ENCODE peak calls at places on chromosomes 11 and 22, in ten cellular contexts. G is A549; L is nephron progenitor cell; H is uterus; R is activated B cell treated with CpG ODN at 0.5 μM for 24 hours; I is heart right ventricle; Y is Peyer's patch; E is cardiac muscle cell; W is brain microvascular endothelial cell; D is CD8-positive, alpha-beta T cell. N is an unnamed sample.
A peak's percentile ranks its signal among the peaks of the same experiment; 100 is the strongest.

GRCh38 chr11:23897453-23898289 is 599.2 kb upstream of the LUZP2 start:
- DNase-seq in R (no peak), G (peak; percentile 1), I (no peak), L (no peak), Y (no peak), D (no peak), H (no peak), E (no peak), W (peak; percentile 86), N (no peak)

GRCh38 chr22:27748355-27749168 is 53.0 kb downstream of the MN1 start:
- DNase-seq in E (no peak), G (no peak), I (no peak), Y (no peak), L (no peak), W (peak; percentile 14), D (no peak), H (peak; percentile 49), R (no peak), N (no peak)

GRCh38 chr11:65352783-65353182 is 1.8 kb upstream of the TIGD3 start:
- DNase-seq in Y (no peak), R (no peak), I (no peak), H (no peak), D (no peak), W (no peak), L (no peak), E (no peak), G (no peak), N (no peak)

GRCh38 chr11:112524808-112525207 is 264.1 kb upstream of the PLET1 start:
- DNase-seq in H (no peak), I (peak; percentile 27), G (no peak), R (no peak), W (no peak), D (no peak), E (no peak), Y (no peak), L (no peak), N (no peak)

GRCh38 chr11:34274712-34275398 is 83.0 kb downstream of the ABTB2 start:
- DNase-seq in H (peak; percentile 97), Y (peak; percentile 30), W (peak; percentile 85), L (no peak), E (no peak), I (peak; percentile 74), R (no peak), G (peak; percentile 94), D (no peak), N (no peak)

GRCh38 chr11:132858203-132858602 is 674.1 kb downstream of the OPCML start:
- DNase-seq in L (peak; percentile 43), I (no peak), H (no peak), R (no peak), G (peak; percentile 18), Y (no peak), E (peak; percentile 49), W (peak; percentile 61), D (no peak), N (no peak)

GRCh38 chr11:119081682-119082081 is 3.0 kb upstream of the HMBS start:
- DNase-seq in D (no peak), W (no peak), E (no peak), G (no peak), H (no peak), L (no peak), R (no peak), I (no peak), Y (no peak), N (no peak)

GRCh38 chr11:32098142-32098903 is 7.4 kb downstream of the RCN1 start:
- DNase-seq in D (no peak), I (no peak), G (no peak), E (no peak), H (no peak), L (no peak), R (no peak), W (no peak), Y (no peak), N (no peak)

GRCh38 chr11:57761301-57762234 is at the start of gene CTNND1:
- DNase-seq in R (no peak), H (peak; percentile 95), G (peak; percentile 98), I (peak; percentile 75), W (peak; percentile 96), D (no peak), Y (peak; percentile 48), E (peak; percentile 95), L (peak; percentile 66), N (peak; percentile 87)

GRCh38 chr11:57764527-57764926 is 2.9 kb downstream of the CTNND1 start:
- DNase-seq in W (no peak), E (no peak), I (no peak), G (no peak), L (no peak), H (no peak), D (no peak), Y (no peak), R (no peak), N (no peak)

GRCh38 chr11:57764972-57765371 is 3.4 kb downstream of the CTNND1 start:
- DNase-seq in E (no peak), D (no peak), R (no peak), G (no peak), W (no peak), Y (no peak), H (no peak), I (no peak), L (no peak), N (no peak)

GRCh38 chr11:57762235-57762866 is 749 bp downstream of the CTNND1 start:
- DNase-seq in L (no peak), I (no peak), R (no peak), W (no peak), Y (no peak), H (peak; percentile 24), E (no peak), G (no peak), D (no peak), N (no peak)

DNA sequence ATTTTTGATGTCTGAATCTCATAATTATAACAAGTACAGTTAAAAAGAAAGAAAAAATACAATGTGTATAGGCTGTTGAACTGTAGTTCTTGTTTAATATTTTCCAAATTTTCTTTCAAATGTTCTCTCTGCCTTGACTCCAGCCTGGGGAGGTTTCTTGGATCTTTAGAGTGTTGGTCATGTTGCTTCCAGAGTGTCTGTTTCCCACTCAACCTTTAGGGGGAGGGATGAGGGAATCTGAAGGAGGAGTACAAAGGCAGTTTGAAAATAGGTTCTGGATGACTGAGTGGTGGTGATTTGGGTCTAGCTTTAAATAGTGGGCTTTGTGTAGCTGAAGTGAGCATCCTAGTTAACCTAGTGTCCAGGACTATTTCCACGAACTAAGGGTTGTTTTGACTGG is 2.0 kb downstream of the CTNND1 start:
- DNase-seq in H (no peak), D (no peak), Y (no peak), L (no peak), E (peak; percentile 50), W (peak; percentile 45), G (no peak), R (no peak), I (no peak), N (no peak)
- TF ChIP-seq CTCF in H (peak; percentile 45), D (no peak), Y (no peak), L (no peak), E (peak; percentile 55), W (peak; percentile 60), G (peak; percentile 24), R (no peak), I (peak; percentile 50), N (no peak)

GRCh38 chr11:15629690-15630321 is 515.1 kb downstream of the INSC start:
- DNase-seq in W (peak; percentile 42), I (no peak), R (no peak), G (peak; percentile 33), L (peak; percentile 53), Y (no peak), H (no peak), E (peak; percentile 47), D (no peak), N (no peak)
- TF ChIP-seq CTCF in W (peak; percentile 36), I (peak; percentile 20), R (no peak), G (no peak), L (peak; percentile 37), Y (peak; percentile 10), H (no peak), E (peak; percentile 44), D (no peak), N (peak; percentile 21)

GRCh38 chr11:122100222-122101080 is 15.6 kb downstream of the BLID start:
- DNase-seq in E (peak; percentile 77), L (peak; percentile 50), R (no peak), I (peak; percentile 50), Y (no peak), H (peak; percentile 84), W (no peak), D (no peak), G (no peak), N (no peak)

GRCh38 chr11:122103366-122103765 is 12.6 kb downstream of the BLID start:
- DNase-seq in D (no peak), E (no peak), Y (no peak), W (no peak), L (no peak), R (no peak), H (no peak), G (no peak), I (no peak), N (no peak)

GRCh38 chr11:122099345-122100045 is 16.5 kb downstream of the BLID start:
- DNase-seq in L (no peak), G (no peak), I (no peak), R (no peak), Y (no peak), H (peak; percentile 31), D (no peak), E (no peak), W (no peak), N (no peak)

GRCh38 chr11:122102426-122102825 is 13.6 kb downstream of the BLID start:
- DNase-seq in R (no peak), H (no peak), Y (no peak), W (no peak), L (no peak), E (no peak), D (no peak), G (no peak), I (no peak), N (no peak)

GRCh38 chr11:122101625-122102291 is 14.3 kb downstream of the BLID start:
- DNase-seq in L (peak; percentile 55), H (peak; percentile 81), Y (no peak), I (peak; percentile 44), E (peak; percentile 87), D (no peak), G (no peak), W (peak; percentile 74), R (no peak), N (no peak)
- TF ChIP-seq CTCF in L (peak; percentile 49), H (peak; percentile 70), Y (peak; percentile 15), I (peak; percentile 78), E (peak; percentile 69), D (no peak), G (no peak), W (peak; percentile 69), R (no peak), N (no peak)

DNA sequence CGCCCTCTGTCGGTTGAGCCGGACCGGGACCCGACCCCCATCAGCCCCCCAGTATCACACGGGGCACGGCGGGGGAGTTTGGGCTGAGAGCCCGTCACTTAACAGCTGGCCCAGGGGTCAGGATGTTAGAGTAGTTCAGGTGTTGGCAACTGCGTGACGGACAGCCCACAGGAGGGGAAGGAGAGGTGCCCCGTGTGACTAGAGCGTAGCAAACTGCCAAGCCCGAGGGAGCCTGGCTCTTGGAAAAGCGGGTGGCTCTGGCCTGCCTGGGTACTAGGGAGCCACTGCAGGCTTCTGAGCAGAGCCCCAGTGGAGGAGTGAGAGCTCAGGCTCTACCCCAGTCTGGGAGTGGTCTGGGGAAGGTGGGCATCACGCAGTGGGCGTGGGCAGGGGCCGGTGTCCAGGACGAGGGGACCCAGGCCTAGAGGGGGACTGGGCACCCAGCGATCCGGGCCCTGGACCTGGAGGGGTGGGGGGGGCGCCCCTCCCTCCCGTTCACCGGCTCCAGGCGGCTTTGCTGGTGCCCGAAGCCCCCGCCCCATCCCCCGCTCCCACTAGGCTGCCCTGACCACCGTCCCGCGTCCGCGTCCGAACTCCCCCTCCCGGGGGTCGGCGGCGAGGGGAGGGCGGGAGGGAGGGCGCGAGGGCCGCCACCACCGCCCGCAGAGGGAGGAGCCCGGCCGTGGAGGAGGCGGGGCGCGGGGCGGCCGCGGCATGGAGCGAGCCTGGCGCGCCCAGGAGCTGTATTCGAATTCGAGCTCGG is 24.4 kb downstream of the SHANK3 start:
- DNase-seq in I (peak; percentile 30), Y (no peak), H (no peak), L (peak; percentile 76), D (no peak), W (no peak), G (no peak), R (no peak), E (peak; percentile 72), N (no peak)
- TF ChIP-seq CTCF in I (peak; percentile 58), Y (no peak), H (no peak), L (peak; percentile 58), D (no peak), W (peak; percentile 77), G (no peak), R (no peak), E (peak; percentile 73), N (no peak)

N was measured in GM10248.